ENCODE peak calls at places on chromosomes 12 and 14, in five cellular contexts. H, V, E, G and P are unnamed samples.

GRCh38 chr12:47636908-47637780 is 68.7 kb downstream of the RPAP3 start:
- DNase-seq in V (no peak), H (no peak), E (no peak), G (peak), P (no peak)

GRCh38 chr12:49944046-49944445 is 6.5 kb upstream of the AQP2 start:
- DNase-seq in V (no peak), H (no peak), E (no peak), G (no peak), P (no peak)

GRCh38 chr14:47539065-47539464 is 136.3 kb downstream of the MDGA2 start:
- DNase-seq in E (no peak), V (peak), H (no peak), G (peak), P (peak)

GRCh38 chr12:30400349-30400748 is 295.3 kb downstream of the IPO8 start:
- DNase-seq in H (no peak), E (no peak), G (no peak), V (no peak), P (no peak)

GRCh38 chr14:52397844-52398243 is 83.7 kb downstream of the PTGER2 start:
- DNase-seq in V (no peak), G (no peak), H (no peak), E (no peak), P (no peak)

GRCh38 chr12:23950775-23951391 is 1.4 kb upstream of the SOX5 start:
- DNase-seq in E (no peak), V (peak), G (no peak), H (no peak), P (peak)

GRCh38 chr12:26688344-26688904 is 144.6 kb downstream of the ITPR2 start:
- DNase-seq in H (no peak), E (no peak), V (no peak), G (no peak), P (no peak)

GRCh38 chr12:27841392-27841882 is 61.4 kb upstream of the MANSC4 start:
- DNase-seq in H (no peak), E (no peak), G (no peak), V (no peak), P (no peak)

GRCh38 chr14:67728258-67728657 is 26.6 kb downstream of the RDH12 start:
- DNase-seq in E (no peak), G (no peak), H (no peak), V (no peak), P (no peak)

GRCh38 chr12:131642101-131642540 is 68.8 kb upstream of the SFSWAP start:
- DNase-seq in V (no peak), G (no peak), H (no peak), E (no peak), P (no peak)

GRCh38 chr14:71169861-71170260 is 262.6 kb downstream of the PCNX1 start:
- DNase-seq in G (no peak), E (no peak), H (no peak), V (no peak), P (peak)